ENCODE peak calls at places on chromosome 18, in five cellular contexts. G is SK-N-SH, P is tibial nerve, O is GM13977, Q is breast epithelium. V is an unnamed sample.

GRCh38 chr18:3827236-3827635 is 377.3 kb downstream of the TGIF1 start:
- DNase-seq in G (no peak), P (no peak), O (no peak), Q (no peak), V (no peak)

GRCh38 chr18:22695674-22696073 is 237.5 kb upstream of the RBBP8 start:
- DNase-seq in G (no peak), P (no peak), O (no peak), Q (no peak), V (no peak)

GRCh38 chr18:79657342-79657996 is 22.1 kb upstream of the CTDP1 start:
- DNase-seq in G (no peak), P (no peak), O (no peak), Q (peak), V (no peak)

GRCh38 chr18:3623769-3624545 is 174.0 kb downstream of the TGIF1 start:
- DNase-seq in G (peak), P (peak), O (no peak), Q (peak), V (peak)

GRCh38 chr18:8499810-8500663 is 109.2 kb upstream of the RAB12 start:
- DNase-seq in G (no peak), P (no peak), O (no peak), Q (no peak), V (no peak)

GRCh38 chr18:41985914-41986313 is 30.9 kb downstream of the PIK3C3 start:
- DNase-seq in G (no peak), P (no peak), O (no peak), Q (no peak), V (no peak)

GRCh38 chr18:24054130-24054529 is 39.6 kb downstream of the TTC39C start:
- DNase-seq in G (no peak), P (no peak), O (no peak), Q (no peak), V (peak)

GRCh38 chr18:32372381-32373061 is 98.2 kb downstream of the GAREM1 start:
- DNase-seq in G (no peak), P (no peak), O (no peak), Q (peak), V (no peak)

GRCh38 chr18:11957636-11958035 is 23.7 kb upstream of the IMPA2 start:
- DNase-seq in G (no peak), P (no peak), O (no peak), Q (no peak), V (no peak)

GRCh38 chr18:55552498-55553189 is 35.3 kb downstream of the TCF4 start:
- DNase-seq in G (no peak), P (no peak), O (no peak), Q (no peak), V (no peak)

GRCh38 chr18:72107647-72108046 is 436.5 kb downstream of the CBLN2 start:
- DNase-seq in G (no peak), P (no peak), O (no peak), Q (no peak), V (no peak)

GRCh38 chr18:22977847-22978701 is 44.9 kb downstream of the RBBP8 start:
- DNase-seq in G (no peak), P (no peak), O (peak), Q (no peak), V (no peak)

GRCh38 chr18:32237024-32237423 is 47.2 kb downstream of the MEP1B start:
- DNase-seq in G (no peak), P (no peak), O (no peak), Q (no peak), V (no peak)

GRCh38 chr18:2818281-2818680 is 28.5 kb upstream of the EMILIN2 start:
- DNase-seq in G (no peak), P (no peak), O (no peak), Q (no peak), V (no peak)

GRCh38 chr18:1928711-1929110 is 642.6 kb downstream of the METTL4 start:
- DNase-seq in G (no peak), P (no peak), O (no peak), Q (no peak), V (no peak)

GRCh38 chr18:76827205-76827885 is 5.0 kb downstream of the ZNF236 start:
- DNase-seq in G (no peak), P (no peak), O (no peak), Q (no peak), V (peak)

GRCh38 chr18:39721712-39722111 is 2156.1 kb upstream of the CELF4 start:
- DNase-seq in G (no peak), P (no peak), O (no peak), Q (no peak), V (no peak)

GRCh38 chr18:66271927-66272326 is 332.0 kb downstream of the CDH19 start:
- DNase-seq in G (no peak), P (no peak), O (no peak), Q (no peak), V (no peak)

GRCh38 chr18:36188912-36189311 is 1.6 kb downstream of the MOCOS start:
- DNase-seq in G (no peak), P (no peak), O (no peak), Q (no peak), V (no peak)
- TF ChIP-seq CTCF in G (no peak), P (no peak), O (no peak), Q (no peak), V (no peak)

GRCh38 chr18:68417826-68418225 is 297.1 kb downstream of the TMX3 start:
- DNase-seq in G (no peak), P (no peak), O (no peak), Q (no peak), V (no peak)

GRCh38 chr18:68414407-68414806 is 300.5 kb downstream of the TMX3 start:
- DNase-seq in G (no peak), P (no peak), O (no peak), Q (no peak), V (no peak)

GRCh38 chr18:68418226-68418868 is 296.6 kb downstream of the TMX3 start:
- DNase-seq in G (no peak), P (no peak), O (no peak), Q (no peak), V (no peak)

GRCh38 chr18:68418881-68419280 is 296.0 kb downstream of the TMX3 start:
- DNase-seq in G (no peak), P (no peak), O (no peak), Q (no peak), V (no peak)

DNA sequence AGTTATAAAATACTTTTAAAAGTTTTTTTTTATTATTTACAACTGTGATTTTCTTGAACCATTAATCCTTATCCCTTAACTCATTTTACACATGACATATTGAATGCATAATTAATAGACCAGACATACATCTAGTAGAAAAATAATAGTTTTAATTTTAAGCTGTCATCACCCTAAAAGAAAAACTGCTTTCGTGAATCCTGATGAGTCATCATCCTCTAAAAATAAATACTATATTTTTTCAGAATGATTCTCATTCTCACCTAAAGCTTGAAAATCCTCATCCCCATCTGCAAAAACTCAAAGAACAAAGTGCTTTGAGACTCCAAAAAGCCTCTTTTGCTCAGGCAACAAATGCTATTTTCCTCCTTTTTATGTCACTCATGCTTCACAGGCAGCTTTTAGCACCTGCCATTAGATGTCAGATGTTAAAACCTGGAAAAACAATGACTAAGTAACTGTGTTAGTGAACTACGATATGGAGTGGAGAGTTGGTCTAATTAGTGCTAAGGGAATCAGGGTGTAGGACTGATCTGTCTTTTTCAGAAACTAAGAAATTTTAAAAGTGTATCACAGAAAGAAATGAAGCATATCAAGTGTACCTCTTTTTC is 297.6 kb downstream of the TMX3 start:
- DNase-seq in G (no peak), P (no peak), O (no peak), Q (no peak), V (no peak)
- TF ChIP-seq CTCF in G (no peak), P (no peak), O (no peak), Q (no peak), V (no peak)

DNA sequence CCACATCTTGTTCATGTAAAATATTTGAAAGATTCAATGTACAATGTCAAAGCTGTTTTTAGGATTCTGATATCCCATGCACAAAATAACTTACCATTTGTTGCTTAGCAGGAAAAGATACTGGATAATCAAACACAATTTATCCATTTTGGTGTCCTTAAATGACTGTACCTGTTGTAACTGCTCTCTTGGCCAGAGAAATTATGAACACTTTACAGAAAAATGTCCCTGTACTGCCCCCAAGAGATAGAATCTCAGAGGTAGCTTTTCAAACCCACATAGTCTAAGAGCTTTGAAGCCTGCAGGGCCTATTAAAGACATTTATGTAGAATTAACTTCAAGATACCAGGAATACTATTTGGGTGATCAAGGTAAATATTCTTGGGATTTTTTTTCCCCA is 12.2 kb upstream of the ME2 start:
- DNase-seq in G (no peak), P (no peak), O (peak), Q (no peak), V (no peak)
- TF ChIP-seq CTCF in G (peak), P (no peak), O (peak), Q (no peak), V (no peak)

DNA sequence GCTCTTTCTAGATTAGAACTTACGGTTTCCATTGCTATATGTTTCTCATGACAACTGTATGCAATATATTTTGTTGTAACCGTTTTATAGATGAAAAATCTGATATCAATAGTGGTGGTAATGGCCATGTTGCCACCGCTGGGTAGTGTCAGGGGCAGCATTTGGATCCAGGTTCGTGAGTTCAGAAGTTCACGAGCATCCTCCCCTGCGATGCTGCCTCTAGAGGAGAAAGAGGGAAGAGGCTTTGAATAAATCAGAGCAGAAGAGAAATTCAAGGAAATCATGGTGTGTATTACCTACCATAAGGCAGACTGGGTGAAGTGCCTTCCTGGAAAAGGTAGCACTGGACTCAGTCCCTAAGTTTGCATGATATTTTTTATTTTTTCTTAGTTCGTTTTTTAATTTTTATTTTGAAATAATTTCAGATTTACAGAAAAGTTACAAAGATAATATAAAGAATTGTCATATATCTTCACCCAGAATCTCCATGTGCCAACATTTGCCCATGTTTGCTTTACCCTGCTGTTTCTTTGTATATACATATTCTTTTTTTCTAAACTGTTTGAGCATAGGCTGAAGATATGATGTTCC is 3.3 kb upstream of the ZBTB7C start:
- DNase-seq in G (peak), P (no peak), O (peak), Q (no peak), V (peak)
- TF ChIP-seq CTCF in G (peak), P (no peak), O (peak), Q (peak), V (peak)

GRCh38 chr18:9810994-9811393 is 74.8 kb upstream of the TXNDC2 start:
- DNase-seq in G (no peak), P (no peak), O (no peak), Q (no peak), V (no peak)
- TF ChIP-seq CTCF in G (no peak), P (no peak), O (no peak), Q (no peak), V (no peak)